ENCODE peak calls at places on chromosomes 12 and 14, in ten cellular contexts. Q is heart left ventricle, V is thoracic aorta, Y is A549, D is OCI-LY7, I is aorta, S is tibial artery, B is esophagus squamous epithelium, O is psoas muscle, E is MM.1S. J is an unnamed sample. For H3K4me1, the result is how much of the 10 kb centered on the place peaks cover.

GRCh38 chr12:127339065-127339464 is 927.9 kb upstream of the TMEM132C start:
- DNase-seq in Q (no peak), V (no peak), Y (no peak), D (no peak), I (no peak), S (no peak), B (no peak), O (no peak), E (no peak), J (no peak)

GRCh38 chr14:89667983-89668382 is 250.9 kb upstream of the FOXN3 start:
- DNase-seq in Q (no peak), V (no peak), Y (no peak), D (no peak), I (no peak), S (no peak), B (no peak), O (no peak), E (no peak), J (no peak)

GRCh38 chr12:79451988-79452387 is 238.8 kb downstream of the PAWR start:
- DNase-seq in Q (peak), V (peak), Y (peak), D (no peak), I (no peak), S (peak), B (no peak), O (peak), E (no peak), J (peak)

GRCh38 chr14:37595809-37596595 is 573 bp downstream of the TTC6 start:
- DNase-seq in Q (no peak), V (no peak), Y (peak), D (no peak), I (peak), S (no peak), B (no peak), O (no peak), E (peak), J (no peak)

GRCh38 chr14:58876613-58877012 is 238.9 kb downstream of the DACT1 start:
- DNase-seq in Q (no peak), V (no peak), Y (no peak), D (no peak), I (no peak), S (no peak), B (no peak), O (no peak), E (no peak), J (no peak)

GRCh38 chr12:75444444-75445136 is 36.0 kb upstream of the GLIPR1 start:
- DNase-seq in Q (no peak), V (no peak), Y (peak), D (no peak), I (no peak), S (no peak), B (no peak), O (no peak), E (no peak), J (peak)

GRCh38 chr12:129901256-129901655 is 2.6 kb downstream of the TMEM132D start:
- DNase-seq in Q (no peak), V (no peak), Y (no peak), D (no peak), I (no peak), S (no peak), B (no peak), O (no peak), E (no peak), J (no peak)

GRCh38 chr14:60981626-60982455 is 796 bp downstream of the SLC38A6 start:
- DNase-seq in Q (no peak), V (no peak), Y (peak), D (no peak), I (no peak), S (no peak), B (no peak), O (no peak), E (no peak), J (no peak)

GRCh38 chr12:80778005-80778541 is 61.4 kb downstream of the MYF5 start:
- DNase-seq in Q (peak), V (no peak), Y (peak), D (no peak), I (no peak), S (peak), B (no peak), O (peak), E (peak), J (peak)

GRCh38 chr14:66600416-66600815 is 92.5 kb downstream of the GPHN start:
- DNase-seq in Q (no peak), V (no peak), Y (no peak), D (no peak), I (no peak), S (no peak), B (no peak), O (no peak), E (no peak), J (no peak)

GRCh38 chr12:24948816-24949722 is at the start of gene BCAT1:
- DNase-seq in Q (peak), V (peak), Y (peak), D (peak), I (peak), S (peak), B (no peak), O (peak), E (peak), J (peak)

GRCh38 chr12:31119531-31120211 is 46.0 kb downstream of the DDX11 start:
- DNase-seq in Q (no peak), V (no peak), Y (no peak), D (no peak), I (peak), S (no peak), B (no peak), O (no peak), E (no peak), J (no peak)

GRCh38 chr12:106238146-106238545 is 9.7 kb downstream of the CKAP4 start:
- DNase-seq in Q (peak), V (no peak), Y (no peak), D (no peak), I (no peak), S (no peak), B (no peak), O (no peak), E (no peak), J (no peak)

GRCh38 chr12:47935196-47935595 is 28.2 kb upstream of the TMEM106C start:
- DNase-seq in Q (peak), V (no peak), Y (no peak), D (no peak), I (no peak), S (no peak), B (no peak), O (peak), E (no peak), J (peak)

GRCh38 chr12:75908961-75909699 is 122.4 kb downstream of the PHLDA1 start:
- DNase-seq in Q (peak), V (peak), Y (peak), D (no peak), I (peak), S (peak), B (no peak), O (peak), E (no peak), J (peak)

GRCh38 chr12:58564721-58565120 is 355.6 kb downstream of the LRIG3 start:
- DNase-seq in Q (no peak), V (no peak), Y (no peak), D (no peak), I (no peak), S (no peak), B (no peak), O (no peak), E (no peak), J (no peak)

GRCh38 chr14:103282932-103283331 is 51.1 kb upstream of the EIF5 start:
- DNase-seq in Q (no peak), V (no peak), Y (no peak), D (no peak), I (no peak), S (no peak), B (no peak), O (no peak), E (no peak), J (no peak)

GRCh38 chr14:55794655-55795583 is 214.9 kb downstream of the KTN1 start:
- DNase-seq in Q (no peak), V (no peak), Y (peak), D (no peak), I (no peak), S (no peak), B (no peak), O (no peak), E (no peak), J (peak)

GRCh38 chr14:50763386-50764007 is 67.5 kb downstream of the NIN start:
- DNase-seq in Q (no peak), V (no peak), Y (peak), D (no peak), I (no peak), S (no peak), B (no peak), O (no peak), E (no peak), J (peak)

GRCh38 chr14:36454599-36455240 is 65.3 kb downstream of the NKX2-1 start:
- DNase-seq in Q (no peak), V (no peak), Y (peak), D (no peak), I (no peak), S (no peak), B (no peak), O (no peak), E (no peak), J (no peak)

GRCh38 chr14:20412876-20413784 is at the start of gene TEP1:
- DNase-seq in Q (peak), V (peak), Y (peak), D (peak), I (peak), S (peak), B (peak), O (peak), E (peak), J (peak)

GRCh38 chr12:4220489-4220888 is 53.1 kb upstream of the CCND2 start:
- DNase-seq in Q (no peak), V (no peak), Y (no peak), D (no peak), I (no peak), S (no peak), B (no peak), O (no peak), E (no peak), J (no peak)

GRCh38 chr14:99415496-99416281 is 65.0 kb downstream of the SETD3 start:
- DNase-seq in Q (no peak), V (no peak), Y (peak), D (peak), I (no peak), S (no peak), B (no peak), O (no peak), E (peak), J (peak)

GRCh38 chr14:32078794-32079663 is 1.9 kb downstream of the ARHGAP5 start:
- DNase-seq in Q (no peak), V (no peak), Y (peak), D (no peak), I (no peak), S (no peak), B (no peak), O (no peak), E (no peak), J (peak)

GRCh38 chr12:114272071-114272470 is 133.9 kb downstream of the TBX5 start:
- DNase-seq in Q (no peak), V (no peak), Y (no peak), D (no peak), I (no peak), S (no peak), B (no peak), O (no peak), E (no peak), J (no peak)

GRCh38 chr12:30110505-30110904 is 326.8 kb upstream of the TMTC1 start:
- DNase-seq in Q (peak), V (no peak), Y (no peak), D (no peak), I (no peak), S (no peak), B (no peak), O (no peak), E (no peak), J (no peak)

GRCh38 chr14:70601162-70601561 is 707 bp upstream of the MED6 start:
- DNase-seq in Q (no peak), V (no peak), Y (peak), D (no peak), I (no peak), S (no peak), B (no peak), O (no peak), E (no peak), J (no peak)

GRCh38 chr12:125092872-125093680 is 27.8 kb downstream of the AACS start:
- DNase-seq in Q (peak), V (no peak), Y (peak), D (no peak), I (no peak), S (no peak), B (no peak), O (peak), E (no peak), J (no peak)

GRCh38 chr12:6604254-6605029 is 2.7 kb downstream of the CHD4 start:
- DNase-seq in Q (no peak), V (no peak), Y (no peak), D (no peak), I (no peak), S (no peak), B (no peak), O (no peak), E (no peak), J (no peak)

GRCh38 chr14:61454545-61454944 is 133.2 kb downstream of the PRKCH start:
- DNase-seq in Q (peak), V (no peak), Y (no peak), D (no peak), I (no peak), S (no peak), B (no peak), O (no peak), E (no peak), J (no peak)

GRCh38 chr12:91870872-91871707 is 274.6 kb downstream of the BTG1 start:
- DNase-seq in Q (no peak), V (no peak), Y (no peak), D (no peak), I (no peak), S (no peak), B (no peak), O (no peak), E (no peak), J (no peak)
- H3K27ac ChIP-seq in Q (no peak), V (no peak), Y (no peak), D (no peak), I (no peak), S (no peak), B (no peak), O (no peak), E (no peak), J (no peak)

DNA sequence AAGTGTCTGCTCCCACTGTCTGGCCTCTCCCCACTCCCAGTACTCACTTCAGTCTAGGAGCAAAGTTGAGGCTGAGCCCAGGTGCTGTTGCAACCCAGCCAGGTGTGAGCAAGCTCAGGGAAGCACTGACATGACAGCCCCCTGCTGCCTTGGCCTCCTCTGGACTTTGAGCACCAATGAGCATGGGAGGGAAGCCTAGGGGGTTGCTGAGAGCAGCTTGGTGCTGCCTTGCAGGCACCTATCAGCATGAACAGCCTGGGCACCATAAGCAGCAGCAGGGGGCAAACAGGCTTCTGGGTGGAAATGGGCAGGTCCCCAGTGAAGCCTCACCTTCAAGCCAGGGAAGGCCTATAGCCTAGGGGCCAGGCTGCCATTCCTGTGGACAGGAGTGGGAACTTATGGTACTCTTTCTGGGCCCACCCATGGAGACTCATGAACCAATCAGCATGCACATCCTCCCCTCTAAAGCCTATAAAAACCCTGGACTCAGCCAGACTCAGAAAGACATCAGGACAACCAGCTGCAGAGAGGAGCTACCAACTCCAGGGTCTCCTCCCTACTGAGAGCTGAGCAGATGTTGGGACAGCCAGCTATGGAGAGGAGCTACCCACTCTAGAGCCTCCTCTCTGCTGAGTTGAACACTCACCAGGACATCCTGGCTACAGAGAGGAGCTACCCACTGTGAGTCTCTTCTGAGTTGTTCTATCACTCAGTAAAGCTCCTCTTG is 49.3 kb downstream of the EGLN3 start:
- DNase-seq in Q (no peak), V (no peak), Y (no peak), D (no peak), I (no peak), S (no peak), B (no peak), O (no peak), E (no peak), J (no peak)
- H3K4me1 ChIP-seq in Q (under half), V (under half), Y (under half), D (under half), I (under half), S (under half), B (under half), O (under half), E (under half), J (under half)

GRCh38 chr14:92711976-92712653 is 36.3 kb downstream of the LGMN start:
- DNase-seq in Q (no peak), V (no peak), Y (no peak), D (no peak), I (no peak), S (no peak), B (no peak), O (no peak), E (no peak), J (no peak)

GRCh38 chr14:92706386-92706785 is 42.0 kb downstream of the LGMN start:
- DNase-seq in Q (no peak), V (no peak), Y (no peak), D (no peak), I (no peak), S (no peak), B (no peak), O (no peak), E (no peak), J (no peak)

GRCh38 chr14:92709340-92710000 is 39.0 kb downstream of the LGMN start:
- DNase-seq in Q (no peak), V (no peak), Y (no peak), D (no peak), I (no peak), S (no peak), B (no peak), O (no peak), E (no peak), J (no peak)

GRCh38 chr14:92712654-92713051 is 35.8 kb downstream of the LGMN start:
- DNase-seq in Q (no peak), V (no peak), Y (no peak), D (no peak), I (no peak), S (no peak), B (no peak), O (no peak), E (no peak), J (no peak)

GRCh38 chr14:92710001-92710341 is 38.5 kb downstream of the LGMN start:
- DNase-seq in Q (no peak), V (no peak), Y (no peak), D (no peak), I (no peak), S (no peak), B (no peak), O (no peak), E (no peak), J (no peak)
- H3K27ac ChIP-seq in Q (no peak), V (no peak), Y (no peak), D (no peak), I (no peak), S (no peak), B (no peak), O (no peak), E (no peak), J (no peak)

GRCh38 chr14:104297313-104297704 is 158.9 kb downstream of the KIF26A start:
- DNase-seq in Q (peak), V (no peak), Y (no peak), D (no peak), I (no peak), S (no peak), B (no peak), O (no peak), E (no peak), J (no peak)

GRCh38 chr14:104299993-104300761 is 161.8 kb downstream of the KIF26A start:
- DNase-seq in Q (peak), V (no peak), Y (no peak), D (no peak), I (peak), S (no peak), B (no peak), O (no peak), E (no peak), J (no peak)

GRCh38 chr14:104297721-104298401 is 159.5 kb downstream of the KIF26A start:
- DNase-seq in Q (peak), V (no peak), Y (no peak), D (no peak), I (peak), S (peak), B (no peak), O (no peak), E (no peak), J (no peak)

GRCh38 chr14:104296388-104297312 is 158.3 kb downstream of the KIF26A start:
- DNase-seq in Q (peak), V (no peak), Y (no peak), D (no peak), I (peak), S (peak), B (no peak), O (no peak), E (no peak), J (no peak)

GRCh38 chr14:104298458-104298857 is 160.1 kb downstream of the KIF26A start:
- DNase-seq in Q (peak), V (no peak), Y (no peak), D (no peak), I (peak), S (no peak), B (no peak), O (no peak), E (no peak), J (no peak)
- H3K4me1 ChIP-seq in Q (under half), V (under half), Y (under half), D (under half), I (under half), S (under half), B (under half), O (under half), E (under half), J (under half)

GRCh38 chr14:85441909-85442643 is 87.9 kb upstream of the FLRT2 start:
- DNase-seq in Q (no peak), V (no peak), Y (peak), D (no peak), I (no peak), S (no peak), B (no peak), O (no peak), E (no peak), J (no peak)
- H3K27ac ChIP-seq in Q (no peak), V (peak), Y (peak), D (no peak), I (no peak), S (no peak), B (no peak), O (no peak), E (no peak), J (no peak)

DNA sequence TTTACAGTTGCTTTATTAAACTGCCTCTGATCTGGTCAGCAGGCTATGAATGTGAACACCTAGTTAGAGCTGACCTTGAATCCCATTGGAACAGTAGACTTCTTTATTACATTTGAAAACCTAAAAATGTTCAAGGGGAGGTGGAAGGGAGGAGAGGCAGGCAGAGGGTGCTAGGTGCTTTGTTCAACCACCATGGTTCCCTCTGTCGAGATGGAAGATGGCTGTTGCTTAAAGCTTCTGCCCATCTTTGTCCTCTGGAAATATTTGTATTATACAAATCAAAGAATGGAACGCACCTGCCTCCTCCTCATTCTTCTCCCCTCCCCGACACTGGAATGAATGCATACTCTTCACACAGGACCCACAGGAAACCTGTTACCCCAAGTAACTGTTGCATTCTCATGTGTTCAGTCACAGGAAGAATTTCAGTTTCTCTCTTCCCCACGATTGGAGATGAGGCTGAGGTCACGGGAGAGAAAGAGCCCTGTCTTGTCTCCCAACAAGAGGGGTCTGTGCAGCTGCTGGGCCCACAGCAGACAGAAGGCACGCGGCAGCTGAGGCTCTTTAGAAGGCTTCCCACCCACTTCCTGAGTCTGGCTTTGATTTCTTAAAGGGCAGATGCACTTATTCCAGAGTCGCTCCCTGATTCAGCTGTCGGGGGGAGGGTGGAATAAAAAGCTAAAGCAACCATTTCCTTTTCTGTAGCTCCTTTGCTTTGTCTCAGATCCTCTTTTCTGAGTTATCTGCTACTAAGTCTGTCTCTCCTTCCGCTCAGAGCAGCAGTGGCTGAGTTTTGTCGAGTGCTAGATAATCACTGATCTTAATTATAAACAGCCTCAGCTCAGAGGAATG is 217.9 kb upstream of the BTG1 start:
- DNase-seq in Q (peak), V (no peak), Y (no peak), D (peak), I (no peak), S (no peak), B (no peak), O (peak), E (peak), J (no peak)
- H3K4me1 ChIP-seq in Q (under half), V (under half), Y (under half), D (half or more), I (under half), S (under half), B (under half), O (under half), E (under half), J (under half)

GRCh38 chr12:110555509-110556406 is 27.4 kb downstream of the PPTC7 start:
- DNase-seq in Q (no peak), V (no peak), Y (no peak), D (no peak), I (no peak), S (no peak), B (no peak), O (no peak), E (no peak), J (peak)
- H3K27ac ChIP-seq in Q (peak), V (no peak), Y (no peak), D (no peak), I (no peak), S (no peak), B (no peak), O (peak), E (no peak), J (peak)